ENCODE peak calls at places on chromosomes 13 and 19, in five cellular contexts. J, E, C, M and F are unnamed samples.

GRCh38 chr13:23749288-23749880 is 139.8 kb downstream of the MIPEP start:
- DNase-seq in M (no peak), E (no peak), J (no peak), C (no peak), F (no peak)

GRCh38 chr13:51874651-51875050 is 12.9 kb downstream of the CCDC70 start:
- DNase-seq in J (peak), M (no peak), E (no peak), C (no peak), F (no peak)

GRCh38 chr13:38002596-38002995 is 133.0 kb upstream of the TRPC4 start:
- DNase-seq in E (peak), M (no peak), C (no peak), J (no peak), F (no peak)

GRCh38 chr13:99275093-99275469 is 16.9 kb upstream of the GPR18 start:
- DNase-seq in J (no peak), C (no peak), M (no peak), E (no peak), F (no peak)

GRCh38 chr13:37869506-37869755 is 141 bp downstream of the TRPC4 start:
- DNase-seq in E (no peak), C (no peak), M (no peak), J (no peak), F (no peak)

GRCh38 chr19:342801-343421 is 1.7 kb downstream of the MIER2 start:
- DNase-seq in E (peak), M (no peak), J (no peak), C (no peak), F (no peak)

GRCh38 chr19:13428352-13428751 is 77.9 kb downstream of the CACNA1A start:
- DNase-seq in E (peak), C (no peak), M (peak), J (no peak), F (no peak)

GRCh38 chr19:18464646-18465045 is 26.7 kb upstream of the ISYNA1 start:
- DNase-seq in M (no peak), J (peak), C (no peak), E (peak), F (no peak)

GRCh38 chr19:39097721-39098120 is 13.6 kb downstream of the ACP7 start:
- DNase-seq in C (no peak), E (no peak), J (no peak), M (no peak), F (no peak)

GRCh38 chr19:41957838-41958366 is 1.2 kb downstream of the RABAC1 start:
- DNase-seq in E (peak), J (no peak), C (peak), M (peak), F (no peak)

GRCh38 chr19:715347-715746 is 6.6 kb downstream of the PALM start:
- DNase-seq in C (no peak), M (no peak), E (no peak), J (no peak), F (no peak)

GRCh38 chr13:110388141-110388943 is 81.3 kb downstream of the COL4A2 start:
- DNase-seq in E (no peak), C (no peak), M (peak), J (no peak), F (no peak)

GRCh38 chr19:18239303-18239702 is 13.1 kb upstream of the PDE4C start:
- DNase-seq in J (no peak), M (no peak), C (no peak), E (no peak), F (no peak)

GRCh38 chr13:111282425-111282824 is 38.0 kb upstream of the TEX29 start:
- DNase-seq in J (peak), C (no peak), E (no peak), M (no peak), F (no peak)

GRCh38 chr13:106616729-106617128 is 48.8 kb upstream of the ARGLU1 start:
- DNase-seq in M (no peak), E (peak), C (no peak), J (no peak), F (no peak)

GRCh38 chr19:17752865-17753639 is 1.8 kb downstream of the FCHO1 start:
- DNase-seq in M (no peak), E (no peak), C (no peak), J (no peak), F (no peak)

GRCh38 chr19:17686027-17686511 is 2.1 kb downstream of the UNC13A start:
- DNase-seq in E (no peak), J (no peak), C (no peak), M (no peak), F (no peak)

GRCh38 chr13:101523154-101523669 is 70.7 kb downstream of the ITGBL1 start:
- DNase-seq in C (no peak), E (no peak), M (no peak), J (no peak), F (no peak)

GRCh38 chr13:33284016-33284415 is 1.5 kb downstream of the STARD13 start:
- DNase-seq in E (no peak), C (no peak), M (no peak), J (no peak), F (no peak)

GRCh38 chr13:77386880-77387606 is 60.1 kb upstream of the MYCBP2 start:
- DNase-seq in E (no peak), C (no peak), J (no peak), M (no peak), F (no peak)

GRCh38 chr19:40223135-40223822 is 3.2 kb downstream of the CCNP start:
- DNase-seq in E (peak), C (peak), J (no peak), M (no peak), F (peak)

GRCh38 chr13:75399168-75399878 is 82.6 kb downstream of the TBC1D4 start:
- DNase-seq in C (no peak), E (no peak), M (no peak), J (no peak), F (no peak)

GRCh38 chr13:73230714-73231113 is 171.9 kb downstream of the KLF5 start:
- DNase-seq in E (no peak), J (no peak), M (no peak), C (no peak), F (no peak)

GRCh38 chr19:18073197-18073596 is 13.5 kb downstream of the IL12RB1 start:
- DNase-seq in J (no peak), E (no peak), C (no peak), M (no peak), F (no peak)

GRCh38 chr19:46364359-46364758 is 17.5 kb downstream of the PPP5C start:
- DNase-seq in C (no peak), J (no peak), E (no peak), M (no peak), F (no peak)
- TF ChIP-seq CTCF in C (no peak), J (no peak), E (no peak), M (no peak), F (no peak)

GRCh38 chr19:45883586-45883880 is 2.4 kb downstream of the IRF2BP1 start:
- DNase-seq in C (no peak), J (no peak), E (no peak), M (no peak), F (no peak)
- TF ChIP-seq CTCF in C (peak), J (no peak), E (peak), M (no peak), F (peak)

GRCh38 chr19:54035215-54036178 is 28.2 kb downstream of the VSTM1 start:
- DNase-seq in M (no peak), J (no peak), E (no peak), C (no peak), F (no peak)

GRCh38 chr19:54029930-54030490 is 33.7 kb downstream of the VSTM1 start:
- DNase-seq in M (peak), J (no peak), C (peak), E (peak), F (no peak)

GRCh38 chr19:54026656-54027055 is 35.2 kb downstream of the CACNG6 start:
- DNase-seq in J (no peak), C (no peak), E (no peak), M (no peak), F (no peak)

DNA sequence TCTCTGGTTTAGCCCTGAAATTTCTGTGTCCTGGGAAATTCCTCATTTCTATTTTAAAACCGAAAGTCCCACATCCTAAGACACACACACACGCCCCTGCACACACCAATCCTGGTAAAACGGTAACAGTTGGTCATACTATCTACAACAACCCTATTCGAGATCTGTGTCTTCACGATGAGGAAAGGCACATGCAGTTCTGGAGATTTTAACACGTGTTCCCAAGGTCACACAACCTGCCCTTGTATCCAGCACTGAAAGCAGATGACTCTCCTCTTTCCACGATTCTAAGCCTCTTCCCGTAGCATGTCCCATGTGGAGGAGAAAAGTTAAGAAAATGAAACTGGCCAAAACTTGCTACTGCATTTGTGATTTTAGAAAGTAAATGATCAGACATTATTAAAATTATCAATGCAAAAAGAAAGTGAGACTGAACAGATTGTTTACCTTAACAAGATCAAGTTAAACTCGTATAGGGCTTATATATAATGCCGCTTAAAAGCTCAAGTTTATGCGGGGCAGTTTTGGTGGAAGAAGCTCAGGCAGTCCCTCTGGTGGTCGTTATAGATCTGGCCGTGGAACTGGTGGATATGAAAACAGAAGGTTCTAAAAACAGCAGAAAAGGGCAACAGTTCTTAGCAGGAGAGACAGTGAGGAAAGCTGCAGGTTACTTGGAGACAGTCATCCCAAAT is 32.7 kb downstream of the VSTM1 start:
- DNase-seq in M (peak), E (no peak), C (no peak), J (no peak), F (no peak)
- TF ChIP-seq CTCF in M (no peak), E (no peak), C (peak), J (peak), F (peak)

DNA sequence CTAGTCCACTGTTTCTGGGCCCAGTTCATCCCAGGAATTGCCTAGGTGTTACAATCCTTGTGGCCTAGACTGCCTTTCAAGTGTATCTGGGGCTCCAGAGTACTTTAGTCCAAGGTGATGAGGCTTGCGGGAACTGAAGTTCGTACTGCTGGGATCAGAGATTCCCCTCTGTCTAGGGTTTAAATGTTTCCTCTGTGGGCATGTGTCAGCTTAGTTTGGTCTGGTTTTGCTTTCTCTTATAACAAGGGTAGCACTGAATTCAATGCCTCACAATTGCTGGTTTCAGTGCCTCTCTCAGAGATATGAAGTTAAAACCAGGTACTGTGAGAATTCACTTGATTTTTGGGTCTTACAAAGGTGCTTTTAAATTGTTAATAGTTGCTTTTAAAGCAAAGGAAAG is 30.8 kb downstream of the RGCC start:
- DNase-seq in M (no peak), J (no peak), C (no peak), E (no peak), F (no peak)
- TF ChIP-seq CTCF in M (no peak), J (no peak), C (no peak), E (no peak), F (no peak)

GRCh38 chr19:29400917-29401711 is 124.7 kb upstream of the VSTM2B start:
- DNase-seq in M (no peak), J (no peak), E (no peak), C (no peak), F (no peak)
- TF ChIP-seq CTCF in M (no peak), J (no peak), E (no peak), C (no peak), F (no peak)

DNA sequence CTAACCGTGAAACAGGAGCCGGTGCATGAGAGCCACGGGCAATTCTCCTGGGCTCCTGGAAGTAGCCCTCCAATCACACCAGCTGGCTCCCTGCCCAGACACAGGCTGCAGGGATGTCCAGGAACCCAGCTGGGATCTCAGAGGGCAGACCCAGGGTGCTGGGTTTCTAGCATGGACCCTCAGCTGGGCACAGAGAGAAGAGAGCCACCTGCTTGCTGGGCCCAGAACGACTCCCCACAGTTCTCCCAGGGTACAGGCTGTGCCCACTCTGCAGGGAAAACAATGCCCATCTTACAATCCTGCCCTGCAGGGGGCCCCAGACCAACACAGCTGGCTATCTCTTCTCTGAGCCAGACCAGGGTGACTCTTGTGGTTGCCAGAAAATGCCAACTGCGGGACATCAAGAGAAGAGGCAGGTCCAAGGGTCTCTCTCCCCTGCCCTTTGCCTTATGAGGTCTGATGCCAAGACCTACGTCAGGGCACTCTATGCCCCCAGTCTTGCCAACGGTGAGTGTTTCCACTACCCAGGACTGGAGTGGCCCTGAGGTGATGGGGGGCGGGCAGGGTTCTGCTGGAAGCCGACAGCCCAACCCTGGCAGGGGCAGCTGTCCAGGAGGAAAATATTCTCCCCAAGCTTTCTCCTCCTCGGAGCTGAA is 64.6 kb downstream of the CEBPG start:
- DNase-seq in M (no peak), E (no peak), C (no peak), J (no peak), F (no peak)
- TF ChIP-seq CTCF in M (peak), E (no peak), C (no peak), J (no peak), F (no peak)